ENCODE peak calls at places on chromosomes 4 and X, in four cellular contexts. N, O, M and W are unnamed samples.

GRCh38 chr4:140579278-140579677 is 10.5 kb upstream of the UCP1 start:
- DNase-seq in O (no peak), N (no peak), M (no peak), W (no peak)

GRCh38 chr4:181677203-181677602 is 566.0 kb upstream of the TENM3 start:
- DNase-seq in O (no peak), N (no peak), M (no peak), W (no peak)

GRCh38 chr4:152676052-152676854 is 3.5 kb downstream of the TMEM154 start:
- DNase-seq in M (no peak), N (no peak), O (no peak), W (no peak)

GRCh38 chr4:124321370-124321769 is 391.2 kb downstream of the ANKRD50 start:
- DNase-seq in M (no peak), O (no peak), N (peak), W (no peak)

GRCh38 chr4:2873329-2873728 is 29.7 kb downstream of the ADD1 start:
- DNase-seq in M (no peak), O (no peak), N (no peak), W (no peak)

GRCh38 chrX:153674219-153674851 is 722 bp upstream of the PNCK start:
- DNase-seq in M (no peak), N (peak), O (no peak), W (no peak)

GRCh38 chr4:71476240-71476639 is 137.4 kb downstream of the SLC4A4 start:
- DNase-seq in O (no peak), N (no peak), M (no peak), W (no peak)

GRCh38 chrX:134898450-134898849 is 92.3 kb upstream of the SMIM10 start:
- DNase-seq in O (no peak), N (no peak), M (no peak), W (no peak)

GRCh38 chrX:25337841-25338240 is 322.1 kb upstream of the ARX start:
- DNase-seq in M (no peak), O (no peak), N (no peak), W (no peak)

GRCh38 chr4:148573284-148573683 is 131.1 kb upstream of the NR3C2 start:
- DNase-seq in M (no peak), O (no peak), N (no peak), W (no peak)

GRCh38 chr4:61511716-61512488 is 311.8 kb downstream of the ADGRL3 start:
- DNase-seq in N (no peak), O (no peak), M (no peak), W (peak)

GRCh38 chrX:23854122-23854521 is 53.6 kb downstream of the APOO start:
- DNase-seq in M (no peak), N (no peak), O (no peak), W (no peak)

GRCh38 chrX:47687249-47687648 is 28.3 kb upstream of the UXT start:
- DNase-seq in N (no peak), O (no peak), M (no peak), W (no peak)

GRCh38 chr4:4461850-4462249 is 74.9 kb downstream of the NSG1 start:
- DNase-seq in M (no peak), O (no peak), N (no peak), W (no peak)

GRCh38 chrX:120305531-120306145 is 5.6 kb downstream of the TMEM255A start:
- DNase-seq in O (no peak), M (peak), N (peak), W (no peak)

GRCh38 chr4:81565137-81565870 is 93.6 kb upstream of the RASGEF1B start:
- DNase-seq in M (peak), N (peak), O (peak), W (no peak)

GRCh38 chrX:12894074-12894691 is 12.2 kb upstream of the TLR8 start:
- DNase-seq in N (no peak), O (no peak), M (peak), W (no peak)

GRCh38 chr4:142396279-142396678 is 449.8 kb downstream of the INPP4B start:
- DNase-seq in O (no peak), N (no peak), M (no peak), W (peak)

GRCh38 chrX:107935200-107935599 is 47.0 kb downstream of the TEX13B start:
- DNase-seq in O (no peak), M (peak), N (no peak), W (peak)

GRCh38 chr4:122540827-122541226 is 80.0 kb downstream of the IL21 start:
- DNase-seq in M (no peak), O (no peak), N (no peak), W (no peak)

GRCh38 chrX:31423575-31424284 is 351.9 kb upstream of the FTHL17 start:
- DNase-seq in N (peak), O (no peak), M (peak), W (peak)

GRCh38 chr4:786861-787300 is 39.0 kb downstream of the CPLX1 start:
- DNase-seq in O (no peak), M (no peak), N (peak), W (no peak)

GRCh38 chr4:54209617-54210016 is 19.5 kb upstream of the PDGFRA start:
- DNase-seq in N (no peak), O (no peak), M (no peak), W (no peak)

GRCh38 chr4:77203380-77204197 is 46.6 kb downstream of the CCNG2 start:
- DNase-seq in N (peak), O (peak), M (peak), W (peak)

GRCh38 chr4:159334461-159334860 is 231.6 kb downstream of the RAPGEF2 start:
- DNase-seq in O (no peak), M (no peak), N (no peak), W (no peak)

GRCh38 chr4:59945277-59945676 is 1254.8 kb upstream of the ADGRL3 start:
- DNase-seq in O (no peak), N (no peak), M (no peak), W (no peak)

GRCh38 chrX:350148-350533 is 31.5 kb upstream of the GTPBP6 start:
- DNase-seq in N (no peak), M (no peak), O (no peak), W (no peak)
- H3K27ac ChIP-seq in N (no peak), M (no peak), O (no peak), W (no peak)

GRCh38 chrX:626745-627509 is 3.7 kb upstream of the SHOX start:
- DNase-seq in O (no peak), N (peak), M (no peak), W (no peak)
- H3K27ac ChIP-seq in O (no peak), N (no peak), M (no peak), W (no peak)

DNA sequence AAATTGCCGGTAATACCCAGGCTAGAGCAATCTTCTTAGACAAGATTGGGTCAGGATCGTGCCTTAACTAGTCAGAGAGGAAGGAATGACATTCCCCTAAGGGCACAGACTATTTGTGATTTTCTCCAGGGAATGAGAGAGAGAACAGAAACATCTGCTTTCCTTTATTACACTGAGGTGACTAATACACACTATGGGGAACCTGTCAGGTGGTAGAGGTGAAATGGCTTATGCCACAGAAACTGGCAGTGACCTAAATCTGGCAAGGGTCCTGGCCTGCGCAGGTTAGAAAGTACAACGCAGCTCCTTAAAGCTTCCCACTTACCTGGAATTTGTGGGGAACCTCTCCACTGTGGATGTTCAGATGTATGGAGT is 16.6 kb upstream of the HPGD start:
- DNase-seq in O (no peak), M (no peak), N (no peak), W (peak)
- H3K27ac ChIP-seq in O (no peak), M (no peak), N (no peak), W (peak)

GRCh38 chrX:3713937-3714434 is 537 bp upstream of the PRKX start:
- DNase-seq in M (no peak), N (peak), O (no peak), W (peak)
- H3K27ac ChIP-seq in M (no peak), N (no peak), O (peak), W (no peak)

DNA sequence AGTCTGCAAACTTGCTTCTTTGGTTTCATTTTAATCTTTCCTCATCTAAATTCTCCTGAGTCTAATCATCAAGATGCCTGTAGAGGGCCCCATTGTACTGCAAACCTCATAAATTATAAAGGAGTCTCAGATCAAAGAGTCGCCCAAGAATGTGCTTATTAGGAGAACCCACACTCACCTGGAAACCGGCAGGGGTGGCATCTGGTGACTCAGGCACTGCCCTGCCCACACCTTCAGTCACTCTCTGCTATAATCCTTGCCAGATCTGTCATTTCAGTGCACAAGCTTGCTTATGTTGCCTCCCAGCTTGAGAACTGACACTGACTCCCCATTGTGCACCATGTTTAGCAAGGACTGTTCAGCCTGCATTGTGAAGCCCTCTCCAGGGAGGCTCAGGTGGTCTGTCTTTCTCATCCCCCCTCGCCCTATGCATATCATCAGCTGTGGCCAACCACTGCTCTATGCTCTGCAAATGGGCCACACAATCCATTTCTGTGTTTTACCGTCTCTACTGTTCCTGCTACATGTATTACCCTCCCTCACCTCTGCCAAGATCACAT is 12.4 kb downstream of the EPGN start:
- DNase-seq in M (peak), N (peak), O (no peak), W (peak)
- H3K27ac ChIP-seq in M (no peak), N (no peak), O (no peak), W (peak)

GRCh38 chr4:40555176-40555900 is 74.3 kb downstream of the RBM47 start:
- DNase-seq in N (no peak), M (no peak), O (no peak), W (no peak)
- H3K27ac ChIP-seq in N (no peak), M (no peak), O (no peak), W (no peak)